ENCODE peak calls at places on chromosomes 13 and 19, in four cellular contexts. D is AG09309, O is testis, M is PC-3. W is an unnamed sample.
A peak's percentile ranks its signal among the peaks of the same experiment; 100 is the strongest.

GRCh38 chr19:55481148-55482127 is 3.5 kb upstream of the NAT14 start:
- DNase-seq in D (no peak), O (no peak), M (no peak), W (no peak)

GRCh38 chr13:113997845-113998751 is 24.2 kb upstream of the C13orf46 start:
- DNase-seq in D (peak; percentile 32), O (peak; percentile 58), M (peak; percentile 8), W (no peak)

GRCh38 chr13:26327905-26328304 is 74.0 kb downstream of the CDK8 start:
- DNase-seq in D (no peak), O (no peak), M (peak; percentile 6), W (no peak)

GRCh38 chr19:49799798-49800376 is 13.2 kb downstream of the FUZ start:
- DNase-seq in D (no peak), O (no peak), M (no peak), W (no peak)

GRCh38 chr13:37382156-37382555 is 216.4 kb downstream of the POSTN start:
- DNase-seq in D (no peak), O (no peak), M (no peak), W (no peak)

GRCh38 chr13:28268800-28269223 is 130.5 kb downstream of the PAN3 start:
- DNase-seq in D (no peak), O (no peak), M (no peak), W (no peak)

GRCh38 chr19:49468199-49468598 is 5.8 kb upstream of the FLT3LG start:
- DNase-seq in D (no peak), O (no peak), M (no peak), W (no peak)

GRCh38 chr19:53328967-53329366 is 4.6 kb upstream of the ZNF845 start:
- DNase-seq in D (no peak), O (peak; percentile 74), M (no peak), W (no peak)

GRCh38 chr19:11942843-11943108 is 17.9 kb downstream of the ZNF700 start:
- DNase-seq in D (no peak), O (no peak), M (peak; percentile 30), W (no peak)

GRCh38 chr19:40908981-40909380 is 26.9 kb upstream of the CYP2A7 start:
- DNase-seq in D (no peak), O (no peak), M (peak; percentile 58), W (no peak)

GRCh38 chr19:1875646-1876493 is 9.4 kb downstream of the ABHD17A start:
- DNase-seq in D (no peak), O (peak; percentile 98), M (peak; percentile 83), W (peak; percentile 82)

GRCh38 chr13:111907341-111907880 is 159.5 kb upstream of the SOX1 start:
- DNase-seq in D (no peak), O (no peak), M (no peak), W (no peak)

GRCh38 chr13:98549006-98549727 is 27.7 kb downstream of the STK24 start:
- DNase-seq in D (peak; percentile 73), O (no peak), M (peak; percentile 29), W (no peak)

GRCh38 chr13:48562296-48563066 is 29.6 kb upstream of the RCBTB2 start:
- DNase-seq in D (no peak), O (no peak), M (peak; percentile 55), W (no peak)

GRCh38 chr19:46466536-46467199 is 4.7 kb downstream of the PNMA8A start:
- DNase-seq in D (no peak), O (no peak), M (peak; percentile 73), W (no peak)

GRCh38 chr19:45428385-45429231 is 4.9 kb upstream of the ERCC1 start:
- DNase-seq in D (no peak), O (peak; percentile 46), M (peak; percentile 30), W (peak; percentile 40)
- TF ChIP-seq CTCF in D (peak; percentile 46), O (peak; percentile 39), M (peak; percentile 59), W (peak; percentile 58)

GRCh38 chr13:29991343-29991742 is 140.9 kb upstream of the UBL3 start:
- DNase-seq in D (peak; percentile 91), O (no peak), M (peak; percentile 82), W (no peak)

GRCh38 chr13:29993196-29993595 is 142.8 kb upstream of the UBL3 start:
- DNase-seq in D (no peak), O (no peak), M (no peak), W (no peak)

DNA sequence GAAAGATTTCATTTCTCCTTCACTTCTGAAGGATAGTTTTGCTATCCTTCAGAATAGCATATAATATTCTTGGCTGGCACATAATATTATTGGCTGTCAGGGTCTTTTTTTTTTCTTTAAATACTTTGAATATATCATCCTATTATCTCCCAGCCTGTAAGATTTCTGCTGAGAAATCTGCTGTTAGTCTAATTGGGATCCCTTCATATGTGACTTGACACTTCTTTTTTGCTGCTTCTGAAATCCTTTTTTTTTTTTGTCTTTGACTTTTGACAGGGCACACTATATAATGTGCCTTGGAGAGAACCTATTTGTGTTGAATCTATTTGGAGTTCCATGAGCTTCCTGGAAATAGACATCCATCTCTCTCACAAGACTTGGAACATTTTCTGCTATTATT is 136.9 kb upstream of the UBL3 start:
- DNase-seq in D (no peak), O (no peak), M (no peak), W (no peak)
- TF ChIP-seq CTCF in D (no peak), O (no peak), M (no peak), W (no peak)

DNA sequence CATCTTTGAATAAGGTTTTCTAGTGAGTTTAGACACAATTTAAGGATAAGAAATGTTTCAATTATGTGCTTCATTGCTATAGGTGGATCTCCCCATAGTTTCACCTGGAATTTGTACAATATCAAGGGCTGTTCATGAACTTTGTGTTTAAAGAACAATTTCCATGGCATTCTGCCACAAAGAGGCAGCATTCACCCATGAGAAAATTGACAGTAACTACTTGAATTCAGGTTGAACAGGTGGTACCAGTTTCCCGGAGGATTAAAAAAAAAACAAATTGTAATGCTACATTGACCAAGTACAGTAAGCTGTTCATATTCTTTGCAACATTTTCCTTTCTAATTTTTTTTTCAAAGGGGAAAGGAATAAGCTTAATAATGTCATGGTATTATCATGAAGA is 9.1 kb downstream of the SLITRK5 start:
- DNase-seq in D (no peak), O (no peak), M (peak; percentile 76), W (no peak)
- TF ChIP-seq CTCF in D (no peak), O (no peak), M (peak; percentile 56), W (peak; percentile 68)

DNA sequence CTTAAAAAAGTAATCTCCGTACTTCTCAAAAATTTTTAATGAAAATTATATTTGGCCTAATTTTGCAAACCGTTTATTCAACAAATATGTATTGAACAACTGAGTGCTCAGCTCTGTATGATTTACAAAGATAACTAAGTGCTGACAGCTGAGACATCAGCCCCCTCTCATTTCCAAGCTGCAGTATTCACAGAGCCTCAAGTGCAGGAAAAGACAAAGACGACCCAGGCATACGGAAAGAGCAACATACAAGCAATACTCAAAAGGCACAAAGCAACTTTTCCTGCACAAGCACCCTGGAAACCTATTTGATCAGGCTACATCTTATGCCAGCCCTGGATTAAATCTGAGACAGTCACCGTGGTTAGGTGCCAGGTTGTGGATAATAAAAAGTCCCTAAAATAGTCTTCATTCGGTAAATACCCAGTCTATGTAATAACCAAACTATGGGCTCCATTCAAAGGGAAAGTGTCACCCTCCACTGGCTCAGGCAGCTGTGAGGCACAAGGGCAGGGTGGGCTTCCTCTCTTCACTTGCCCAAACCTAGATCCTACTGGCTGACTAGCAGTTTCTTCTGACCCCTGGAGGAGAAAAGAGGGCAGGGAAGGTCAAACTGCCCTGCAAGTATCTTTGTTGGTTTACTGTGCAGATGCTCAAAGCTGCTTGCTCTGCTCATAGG is 65.5 kb downstream of the TBC1D4 start:
- DNase-seq in D (no peak), O (no peak), M (no peak), W (no peak)
- TF ChIP-seq CTCF in D (no peak), O (no peak), M (no peak), W (no peak)

DNA sequence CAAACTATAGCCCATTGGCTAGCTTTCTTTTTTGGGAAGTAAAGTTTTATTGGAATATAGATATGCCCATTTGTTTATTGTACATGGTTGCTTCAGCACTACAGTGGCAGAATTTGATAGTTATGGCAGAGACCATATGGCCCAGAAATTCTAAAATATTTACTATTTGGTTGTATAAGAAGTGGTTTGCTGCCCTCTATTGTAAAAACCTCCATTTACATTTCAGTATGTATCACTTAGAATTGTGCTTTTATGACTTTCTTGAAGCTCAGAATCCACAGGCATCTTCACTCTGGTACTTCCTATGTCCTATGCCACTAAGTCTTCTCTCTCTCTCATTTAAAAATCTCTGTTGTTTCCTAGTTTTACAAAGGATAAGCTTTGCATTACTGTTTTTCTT is 37.7 kb downstream of the DLEU7 start:
- DNase-seq in D (no peak), O (no peak), M (peak; percentile 19), W (no peak)
- TF ChIP-seq CTCF in D (peak; percentile 9), O (no peak), M (peak; percentile 38), W (peak; percentile 28)

DNA sequence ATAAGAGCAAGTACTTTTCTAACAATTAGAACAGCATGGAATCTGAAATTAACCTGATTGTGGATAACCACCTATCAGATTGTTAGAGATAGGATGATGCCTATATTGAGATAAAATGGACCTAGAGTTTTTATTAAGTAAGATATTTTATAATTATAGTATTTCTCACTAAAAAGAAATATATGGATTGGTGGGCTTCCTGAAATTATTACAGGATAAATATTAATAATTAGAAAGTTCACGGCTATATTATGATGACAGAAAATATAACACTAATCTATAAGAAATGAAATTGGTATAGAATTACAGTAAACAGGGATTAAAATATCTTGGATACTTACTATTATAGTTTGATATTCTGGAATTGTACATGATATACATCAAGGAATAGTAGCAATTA is 378.0 kb upstream of the SPRY2 start:
- DNase-seq in D (no peak), O (no peak), M (no peak), W (no peak)
- TF ChIP-seq CTCF in D (no peak), O (no peak), M (no peak), W (no peak)